ENCODE peak calls at places on chromosomes 7 and 10, in four cellular contexts. D, U, G and J are unnamed samples.
A peak's percentile ranks its signal among the peaks of the same experiment; 100 is the strongest.

GRCh38 chr7:44538798-44539668 is 2.1 kb downstream of the NPC1L1 start:
- DNase-seq in D (no peak), U (no peak), G (no peak), J (no peak)

GRCh38 chr10:125020871-125021270 is 78.9 kb downstream of the ZRANB1 start:
- DNase-seq in D (no peak), U (no peak), G (no peak), J (no peak)

GRCh38 chr10:59434463-59435326 is 72.3 kb upstream of the FAM13C start:
- DNase-seq in D (no peak), U (no peak), G (no peak), J (no peak)

GRCh38 chr10:9243861-9244515 is 1189.5 kb downstream of the GATA3 start:
- DNase-seq in D (no peak), U (no peak), G (no peak), J (no peak)

GRCh38 chr7:92758796-92759431 is 77.5 kb downstream of the CDK6 start:
- DNase-seq in D (no peak), U (no peak), G (no peak), J (no peak)

GRCh38 chr10:120978589-120979252 is 127.6 kb downstream of the WDR11 start:
- DNase-seq in D (no peak), U (no peak), G (no peak), J (no peak)

GRCh38 chr10:118970770-118971169 is 58.7 kb upstream of the NANOS1 start:
- DNase-seq in D (no peak), U (no peak), G (no peak), J (no peak)

GRCh38 chr10:14688606-14689005 is 86.1 kb downstream of the FAM107B start:
- DNase-seq in D (no peak), U (no peak), G (no peak), J (no peak)

GRCh38 chr10:46031648-46032532 is 1.5 kb upstream of the NCOA4 start:
- DNase-seq in D (no peak), U (no peak), G (no peak), J (no peak)

GRCh38 chr7:53431901-53432300 is 396.5 kb downstream of the POM121L12 start:
- DNase-seq in D (no peak), U (no peak), G (no peak), J (no peak)

GRCh38 chr10:126722726-126723125 is 52.2 kb upstream of the C10orf90 start:
- DNase-seq in D (no peak), U (no peak), G (no peak), J (no peak)

GRCh38 chr7:12620371-12620770 is 49.9 kb downstream of the SCIN start:
- DNase-seq in D (no peak), U (no peak), G (no peak), J (no peak)

GRCh38 chr10:44190541-44190940 is 194.4 kb downstream of the CXCL12 start:
- DNase-seq in D (no peak), U (no peak), G (no peak), J (no peak)

GRCh38 chr10:3873728-3874461 is 88.9 kb upstream of the KLF6 start:
- DNase-seq in D (no peak), U (no peak), G (peak; percentile 72), J (peak; percentile 25)

GRCh38 chr10:11775412-11775811 is 33.2 kb downstream of the ECHDC3 start:
- DNase-seq in D (no peak), U (no peak), G (no peak), J (no peak)

GRCh38 chr7:40839881-40840280 is 705.1 kb downstream of the SUGCT start:
- DNase-seq in D (no peak), U (no peak), G (no peak), J (no peak)

GRCh38 chr10:15027741-15028140 is 16.0 kb upstream of the OLAH start:
- DNase-seq in D (no peak), U (no peak), G (no peak), J (no peak)

GRCh38 chr7:131400833-131401593 is 73.3 kb downstream of the MKLN1 start:
- DNase-seq in D (no peak), U (no peak), G (peak; percentile 5), J (no peak)

GRCh38 chr10:123986736-123987135 is 95.1 kb upstream of the CPXM2 start:
- DNase-seq in D (no peak), U (no peak), G (no peak), J (no peak)

GRCh38 chr7:112272921-112273561 is 66.5 kb downstream of the ZNF277 start:
- DNase-seq in D (no peak), U (no peak), G (no peak), J (no peak)

GRCh38 chr10:71725998-71726672 is 6.6 kb upstream of the C10orf105 start:
- DNase-seq in D (peak; percentile 52), U (no peak), G (no peak), J (peak; percentile 27)

GRCh38 chr10:51763746-51764145 is 64.4 kb upstream of the CSTF2T start:
- DNase-seq in D (no peak), U (no peak), G (no peak), J (no peak)

GRCh38 chr10:119620771-119621384 is 24.1 kb upstream of the TIAL1 start:
- DNase-seq in D (peak; percentile 25), U (no peak), G (no peak), J (no peak)

GRCh38 chr7:100247152-100247757 is 27.5 kb downstream of the PVRIG start:
- DNase-seq in D (peak; percentile 27), U (peak; percentile 40), G (peak; percentile 12), J (peak; percentile 87)

GRCh38 chr7:70477051-70478010 is 654.6 kb upstream of the GALNT17 start:
- DNase-seq in D (no peak), U (no peak), G (no peak), J (no peak)

GRCh38 chr10:123782549-123782948 is 109.1 kb downstream of the CPXM2 start:
- DNase-seq in D (no peak), U (no peak), G (no peak), J (no peak)

GRCh38 chr10:119178371-119179119 is at the start of gene PRDX3:
- DNase-seq in D (peak; percentile 95), U (peak; percentile 98), G (peak; percentile 71), J (peak; percentile 79)

GRCh38 chr7:149261829-149262617 is at the start of gene ZNF783:
- DNase-seq in D (peak; percentile 77), U (peak; percentile 85), G (peak; percentile 78), J (peak; percentile 84)

GRCh38 chr10:91289295-91289694 is 68.8 kb downstream of the PCGF5 start:
- DNase-seq in D (no peak), U (no peak), G (no peak), J (no peak)

GRCh38 chr10:1364151-1364910 is 308.1 kb downstream of the WDR37 start:
- DNase-seq in D (no peak), U (no peak), G (no peak), J (no peak)